ENCODE peak calls at places on chromosomes 3 and 15, in four cellular contexts. W is HTR-8/SVneo; S is stimulated activated CD8-positive, alpha-beta memory T cell treated with anti-CD3 and anti-CD28 coated beads, Interleukin-7, amount 100 ng/mL, for 4 hours; T is foreskin fibroblast. C is an unnamed sample.

GRCh38 chr3:36803096-36803811 is 38.9 kb upstream of the DCLK3 start:
- DNase-seq in W (no peak), S (no peak), T (no peak), C (no peak)

GRCh38 chr3:52246264-52246620 is 683 bp downstream of the PPM1M start:
- DNase-seq in W (no peak), S (no peak), T (no peak), C (no peak)

GRCh38 chr3:65665922-65666321 is 372.8 kb downstream of the MAGI1 start:
- DNase-seq in W (no peak), S (no peak), T (no peak), C (peak)

GRCh38 chr3:141103067-141103466 is 51.9 kb downstream of the SPSB4 start:
- DNase-seq in W (no peak), S (no peak), T (no peak), C (peak)

GRCh38 chr15:101525087-101525669 is 35.7 kb upstream of the PCSK6 start:
- DNase-seq in W (no peak), S (no peak), T (no peak), C (no peak)

GRCh38 chr3:153038779-153039178 is 123.2 kb upstream of the RAP2B start:
- DNase-seq in W (no peak), S (no peak), T (no peak), C (peak)

GRCh38 chr15:100114100-100114499 is 227.7 kb downstream of the ADAMTS17 start:
- DNase-seq in W (peak), S (no peak), T (peak), C (no peak)

GRCh38 chr15:74318376-74319137 is 48.9 kb downstream of the CYP11A1 start:
- DNase-seq in W (no peak), S (no peak), T (no peak), C (peak)

GRCh38 chr3:43327184-43327950 is 41.0 kb downstream of the SNRK start:
- DNase-seq in W (no peak), S (no peak), T (peak), C (no peak)

GRCh38 chr3:16890605-16891333 is 6.0 kb downstream of the PLCL2 start:
- DNase-seq in W (no peak), S (no peak), T (no peak), C (peak)

GRCh38 chr3:71393093-71393492 is 190.4 kb downstream of the FOXP1 start:
- DNase-seq in W (no peak), S (no peak), T (no peak), C (no peak)

GRCh38 chr3:187678869-187679268 is 8.7 kb upstream of the SST start:
- DNase-seq in W (peak), S (no peak), T (peak), C (peak)

GRCh38 chr15:65379986-65380385 is 2.2 kb upstream of the IGDCC3 start:
- DNase-seq in W (no peak), S (no peak), T (no peak), C (no peak)

GRCh38 chr3:130850044-130850797 is 43.7 kb upstream of the ATP2C1 start:
- DNase-seq in W (no peak), S (peak), T (peak), C (peak)

GRCh38 chr15:76866008-76866407 is 39.1 kb downstream of the SCAPER start:
- DNase-seq in W (no peak), S (no peak), T (no peak), C (no peak)

GRCh38 chr3:50194903-50195500 is 3.6 kb downstream of the GNAT1 start:
- DNase-seq in W (no peak), S (peak), T (no peak), C (peak)

GRCh38 chr15:27134481-27134880 is 163.5 kb downstream of the GABRG3 start:
- DNase-seq in W (no peak), S (no peak), T (no peak), C (no peak)

GRCh38 chr3:62665627-62666433 is 209.4 kb downstream of the CADPS start:
- DNase-seq in W (peak), S (no peak), T (peak), C (peak)

GRCh38 chr3:113212155-113212844 is 943 bp downstream of the BOC start:
- DNase-seq in W (peak), S (no peak), T (no peak), C (peak)

GRCh38 chr3:126483321-126483761 is 7.7 kb upstream of the ZXDC start:
- DNase-seq in W (no peak), S (no peak), T (no peak), C (no peak)

GRCh38 chr15:91625506-91625905 is 228.0 kb upstream of the SLCO3A1 start:
- DNase-seq in W (no peak), S (no peak), T (no peak), C (no peak)

GRCh38 chr3:40720863-40721262 is 196.1 kb downstream of the ZNF621 start:
- DNase-seq in W (no peak), S (no peak), T (no peak), C (no peak)

GRCh38 chr3:145144361-145144760 is 1016.6 kb downstream of the PLOD2 start:
- DNase-seq in W (no peak), S (no peak), T (no peak), C (no peak)

GRCh38 chr3:150765949-150766720 is 3.2 kb upstream of the SIAH2 start:
- DNase-seq in W (no peak), S (no peak), T (no peak), C (no peak)

GRCh38 chr3:195209836-195210551 is 61.0 kb downstream of the XXYLT1 start:
- DNase-seq in W (no peak), S (no peak), T (peak), C (no peak)

GRCh38 chr3:139260041-139260486 is 83.8 kb upstream of the MRPS22 start:
- DNase-seq in W (no peak), S (no peak), T (no peak), C (no peak)

GRCh38 chr3:1191061-1191460 is 98.2 kb downstream of the CNTN6 start:
- DNase-seq in W (no peak), S (no peak), T (no peak), C (no peak)

C was measured in NCI-H69.